ENCODE peak calls at places on chromosomes 16 and 17, in eight cellular contexts. O is gastrocnemius medialis, V is lung, S is GM12878, T is aorta, K is cardiac muscle cell, P is thoracic aorta, I is prostate gland. F is an unnamed sample. For H3K4me1, the result is how much of the 10 kb centered on the place peaks cover.

GRCh38 chr16:56226840-56227525 is 35.7 kb downstream of the GNAO1 start:
- DNase-seq in O (no peak), V (no peak), S (no peak), T (no peak), K (no peak), P (no peak), I (no peak), F (no peak)

GRCh38 chr16:58638148-58639036 is 8.8 kb upstream of the CNOT1 start:
- DNase-seq in O (peak), V (no peak), S (no peak), T (peak), K (peak), P (no peak), I (no peak), F (peak)

GRCh38 chr16:11079657-11080187 is 135.4 kb downstream of the CLEC16A start:
- DNase-seq in O (no peak), V (no peak), S (no peak), T (peak), K (peak), P (no peak), I (no peak), F (no peak)

GRCh38 chr16:88848557-88848956 is 8.2 kb downstream of the GALNS start:
- DNase-seq in O (no peak), V (no peak), S (no peak), T (no peak), K (no peak), P (no peak), I (no peak), F (no peak)

GRCh38 chr16:89324056-89325010 is 106.8 kb downstream of the ZNF778 start:
- DNase-seq in O (peak), V (no peak), S (peak), T (peak), K (peak), P (no peak), I (no peak), F (no peak)

GRCh38 chr17:77285594-77286390 is 145.0 kb downstream of the SEC14L1 start:
- DNase-seq in O (peak), V (peak), S (no peak), T (peak), K (peak), P (peak), I (peak), F (no peak)

GRCh38 chr16:56866955-56867830 is 2.2 kb downstream of the SLC12A3 start:
- DNase-seq in O (no peak), V (no peak), S (no peak), T (no peak), K (peak), P (no peak), I (peak), F (peak)

GRCh38 chr16:46629331-46629843 is 8.2 kb upstream of the SHCBP1 start:
- DNase-seq in O (no peak), V (no peak), S (no peak), T (no peak), K (peak), P (no peak), I (no peak), F (peak)

GRCh38 chr17:57861737-57862409 is 12.0 kb upstream of the MRPS23 start:
- DNase-seq in O (peak), V (peak), S (no peak), T (peak), K (peak), P (peak), I (peak), F (peak)

GRCh38 chr17:2602597-2603017 is 9.2 kb downstream of the PAFAH1B1 start:
- DNase-seq in O (no peak), V (no peak), S (no peak), T (no peak), K (no peak), P (no peak), I (no peak), F (peak)
- H3K4me1 ChIP-seq in O (half or more), V (under half), S (under half), T (under half), K (under half), P (half or more), I (under half), F (under half)

DNA sequence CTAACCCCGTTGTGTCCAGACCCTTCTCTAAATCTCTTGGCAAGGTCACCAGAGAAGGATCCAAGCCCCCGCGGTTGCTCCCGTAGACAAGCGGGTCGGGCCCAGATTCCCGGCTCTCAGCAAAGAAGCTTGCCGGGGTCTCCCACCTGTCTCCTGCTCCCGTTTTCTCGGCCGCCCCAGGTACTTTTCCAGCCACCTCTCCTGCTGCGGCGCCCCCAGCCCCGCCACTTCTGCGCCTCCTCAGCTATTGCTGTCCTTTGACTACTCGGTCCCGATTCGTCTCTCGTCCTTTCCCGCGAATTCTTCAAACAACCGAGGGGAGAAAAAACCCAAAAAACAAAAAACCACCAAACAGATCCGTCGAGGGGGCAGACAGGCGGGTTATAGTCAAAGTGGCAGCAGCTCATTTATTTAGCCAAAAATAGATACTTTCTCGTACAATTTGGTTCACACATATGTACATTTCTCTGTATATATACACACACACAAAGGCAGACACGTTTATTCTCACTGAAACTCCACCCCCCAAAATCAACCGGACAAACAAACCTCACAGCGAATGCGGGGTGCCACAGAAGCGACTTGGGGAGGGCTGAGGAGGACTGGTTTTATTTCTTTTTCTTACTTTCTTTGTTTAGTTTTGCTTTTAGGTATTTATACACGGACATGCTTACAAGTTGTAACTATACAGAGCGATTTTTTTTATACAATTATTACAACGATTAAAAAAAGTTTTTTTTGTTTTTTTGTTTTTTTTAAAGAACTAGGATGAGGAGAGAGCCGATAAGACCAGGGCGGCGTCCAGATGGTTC is 3.5 kb downstream of the IRX3 start:
- DNase-seq in O (no peak), V (no peak), S (no peak), T (no peak), K (no peak), P (no peak), I (no peak), F (peak)
- H3K4me1 ChIP-seq in O (under half), V (under half), S (under half), T (under half), K (under half), P (under half), I (under half), F (under half)

GRCh38 chr17:79408251-79408650 is 202.6 kb downstream of the RBFOX3 start:
- DNase-seq in O (no peak), V (no peak), S (no peak), T (no peak), K (no peak), P (no peak), I (no peak), F (no peak)

GRCh38 chr17:79407385-79407784 is 203.5 kb downstream of the RBFOX3 start:
- DNase-seq in O (no peak), V (no peak), S (no peak), T (no peak), K (no peak), P (no peak), I (peak), F (no peak)

GRCh38 chr17:79405823-79406222 is 205.0 kb downstream of the RBFOX3 start:
- DNase-seq in O (no peak), V (no peak), S (no peak), T (no peak), K (no peak), P (no peak), I (no peak), F (no peak)

GRCh38 chr17:79404136-79404911 is 206.5 kb downstream of the RBFOX3 start:
- DNase-seq in O (no peak), V (no peak), S (no peak), T (no peak), K (no peak), P (no peak), I (no peak), F (no peak)

DNA sequence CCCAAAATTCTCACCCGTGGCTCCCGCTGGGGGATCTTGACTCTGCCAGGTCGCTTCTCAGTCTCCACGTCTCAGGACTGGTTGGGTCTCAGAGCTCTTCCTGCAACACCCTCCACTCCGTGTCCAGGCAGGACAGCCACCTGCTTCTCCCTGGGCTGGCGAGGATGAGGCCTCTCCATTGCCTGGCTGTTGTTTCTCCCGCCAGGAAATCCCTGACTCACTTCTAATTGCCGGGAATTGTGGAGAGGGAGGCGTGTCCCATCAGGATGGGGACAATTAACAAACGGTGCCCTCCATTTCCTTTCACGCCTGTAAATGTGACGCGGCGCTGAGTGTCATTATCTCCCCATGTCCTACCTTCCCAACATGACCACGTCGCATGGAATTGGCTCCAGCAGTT is 204.5 kb downstream of the RBFOX3 start:
- DNase-seq in O (no peak), V (no peak), S (no peak), T (no peak), K (no peak), P (no peak), I (no peak), F (no peak)
- H3K4me1 ChIP-seq in O (under half), V (under half), S (under half), T (under half), K (under half), P (under half), I (under half), F (under half)

GRCh38 chr16:85574672-85575475 is 38.2 kb upstream of the GSE1 start:
- DNase-seq in O (no peak), V (no peak), S (no peak), T (no peak), K (no peak), P (no peak), I (no peak), F (no peak)
- H3K4me1 ChIP-seq in O (under half), V (under half), S (under half), T (under half), K (half or more), P (under half), I (under half), F (under half)

GRCh38 chr17:63529711-63530556 is 6.8 kb downstream of the KCNH6 start:
- DNase-seq in O (no peak), V (no peak), S (no peak), T (no peak), K (no peak), P (no peak), I (no peak), F (peak)

GRCh38 chr17:63528183-63528582 is 5.0 kb downstream of the KCNH6 start:
- DNase-seq in O (no peak), V (no peak), S (no peak), T (no peak), K (no peak), P (no peak), I (no peak), F (no peak)

GRCh38 chr17:63531022-63531965 is 8.1 kb downstream of the KCNH6 start:
- DNase-seq in O (no peak), V (no peak), S (no peak), T (no peak), K (no peak), P (no peak), I (no peak), F (no peak)

GRCh38 chr17:63533433-63534077 is 10.4 kb downstream of the KCNH6 start:
- DNase-seq in O (no peak), V (no peak), S (no peak), T (peak), K (no peak), P (no peak), I (no peak), F (no peak)

DNA sequence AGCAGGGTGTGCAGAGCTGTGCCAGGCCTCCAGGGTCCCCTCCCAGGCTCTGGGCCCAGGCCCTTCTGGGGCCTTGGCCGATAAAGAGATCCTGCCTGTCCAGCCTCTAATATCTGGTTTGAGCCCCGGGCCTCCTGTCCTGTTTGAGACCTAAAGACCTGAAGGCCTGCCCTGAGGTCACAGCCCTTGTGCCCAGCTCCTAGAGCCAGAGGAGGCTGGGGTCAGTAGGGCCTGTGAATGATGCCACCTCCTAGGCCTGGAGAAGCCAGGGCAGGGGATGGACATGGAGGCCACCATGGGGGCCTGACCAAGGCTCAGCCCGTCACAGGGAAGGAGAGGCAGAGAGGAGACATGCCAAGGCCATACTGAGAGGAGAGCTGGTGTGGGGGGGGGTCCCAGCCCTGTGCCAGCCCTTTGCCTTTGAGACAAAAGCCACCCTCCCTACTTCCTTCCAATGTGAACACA is 7.4 kb downstream of the KCNH6 start:
- DNase-seq in O (no peak), V (no peak), S (no peak), T (no peak), K (no peak), P (no peak), I (no peak), F (no peak)
- H3K4me1 ChIP-seq in O (under half), V (under half), S (under half), T (under half), K (under half), P (under half), I (under half), F (under half)

GRCh38 chr16:70700101-70701020 is 14.5 kb upstream of the MTSS2 start:
- DNase-seq in O (peak), V (no peak), S (no peak), T (peak), K (no peak), P (no peak), I (peak), F (no peak)

GRCh38 chr16:70701998-70702397 is 16.1 kb upstream of the MTSS2 start:
- DNase-seq in O (no peak), V (no peak), S (no peak), T (no peak), K (no peak), P (no peak), I (no peak), F (no peak)

GRCh38 chr16:70701596-70701995 is 15.7 kb upstream of the MTSS2 start:
- DNase-seq in O (no peak), V (no peak), S (no peak), T (no peak), K (no peak), P (no peak), I (no peak), F (no peak)

GRCh38 chr16:70699696-70700095 is 13.8 kb upstream of the MTSS2 start:
- DNase-seq in O (no peak), V (no peak), S (no peak), T (no peak), K (no peak), P (no peak), I (no peak), F (no peak)

GRCh38 chr16:70701036-70701435 is 15.2 kb upstream of the MTSS2 start:
- DNase-seq in O (no peak), V (no peak), S (no peak), T (no peak), K (no peak), P (no peak), I (no peak), F (no peak)
- H3K4me1 ChIP-seq in O (half or more), V (under half), S (under half), T (under half), K (half or more), P (half or more), I (under half), F (under half)

DNA sequence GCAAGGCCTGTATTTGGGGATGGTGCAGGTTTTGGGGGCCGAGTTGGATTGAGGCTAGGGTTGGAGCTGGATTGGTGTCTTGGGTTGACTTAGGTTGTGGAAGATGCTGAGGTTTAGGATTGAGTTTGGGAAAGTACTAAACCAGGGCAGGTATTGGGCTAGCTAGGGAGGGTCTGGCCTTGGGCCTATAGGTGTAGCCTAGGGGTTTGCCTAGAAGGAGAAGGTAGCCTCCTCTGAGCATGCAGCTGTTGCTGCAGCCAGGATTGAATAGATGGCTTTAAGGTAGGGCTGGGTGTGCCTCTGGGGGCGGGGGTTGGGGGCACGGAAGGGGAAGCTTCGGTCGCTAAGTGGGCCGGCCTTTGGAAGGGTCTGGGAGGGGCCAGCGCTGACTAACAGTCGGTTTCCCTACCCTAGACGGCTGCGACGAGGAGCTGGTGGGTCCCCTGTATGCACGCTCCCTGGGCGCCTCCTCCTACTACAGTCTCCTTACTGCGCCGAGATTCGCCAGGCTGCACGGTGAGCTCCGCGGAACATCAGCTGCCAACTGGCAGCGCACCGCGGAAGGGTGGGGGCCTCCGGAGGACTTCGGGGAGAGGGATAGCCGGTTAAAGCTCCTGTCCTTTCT is 1.2 kb downstream of the CNTNAP1 start:
- DNase-seq in O (no peak), V (no peak), S (no peak), T (peak), K (peak), P (no peak), I (peak), F (peak)
- H3K4me1 ChIP-seq in O (under half), V (under half), S (under half), T (under half), K (under half), P (under half), I (under half), F (under half)

GRCh38 chr17:29256735-29257466 is 10.2 kb downstream of the CRYBA1 start:
- DNase-seq in O (no peak), V (no peak), S (no peak), T (no peak), K (peak), P (no peak), I (no peak), F (no peak)
- H3K4me1 ChIP-seq in O (under half), V (under half), S (under half), T (under half), K (under half), P (under half), I (under half), F (under half)